ENCODE peak calls at places on chromosomes 2 and 18, in four cellular contexts. G, N, W and B are unnamed samples.

GRCh38 chr2:66805136-66805535 is 370.2 kb downstream of the MEIS1 start:
- DNase-seq in G (no peak), N (peak), W (peak), B (no peak)

GRCh38 chr2:30965085-30965484 is 157.8 kb upstream of the CAPN13 start:
- DNase-seq in G (no peak), N (no peak), W (no peak), B (no peak)

GRCh38 chr2:71603851-71604708 is 150.7 kb downstream of the DYSF start:
- DNase-seq in G (peak), N (no peak), W (no peak), B (peak)

GRCh38 chr2:150520887-150521664 is 33.6 kb upstream of the RND3 start:
- DNase-seq in G (no peak), N (no peak), W (peak), B (no peak)

GRCh38 chr18:49717617-49718016 is 95.7 kb downstream of the ACAA2 start:
- DNase-seq in G (no peak), N (no peak), W (no peak), B (no peak)

GRCh38 chr2:231483398-231484329 is 19.4 kb upstream of the NCL start:
- DNase-seq in G (peak), N (no peak), W (no peak), B (peak)

GRCh38 chr2:230326453-230327417 is at the start of gene SP140L:
- DNase-seq in G (no peak), N (peak), W (peak), B (no peak)

GRCh38 chr2:3265981-3266726 is 111.5 kb downstream of the EIPR1 start:
- DNase-seq in G (peak), N (peak), W (no peak), B (peak)

GRCh38 chr2:63569740-63570139 is 18.5 kb downstream of the WDPCP start:
- DNase-seq in G (no peak), N (no peak), W (no peak), B (no peak)

GRCh38 chr2:20612835-20613341 is 38.0 kb downstream of the HS1BP3 start:
- DNase-seq in G (no peak), N (no peak), W (no peak), B (no peak)

GRCh38 chr2:3476386-3477033 is 42.8 kb downstream of the ADI1 start:
- DNase-seq in G (no peak), N (no peak), W (peak), B (no peak)

GRCh38 chr2:47134386-47135090 is 20.6 kb downstream of the STPG4 start:
- DNase-seq in G (no peak), N (no peak), W (no peak), B (no peak)

GRCh38 chr18:43193336-43193735 is 77.9 kb upstream of the RIT2 start:
- DNase-seq in G (no peak), N (no peak), W (no peak), B (no peak)

GRCh38 chr2:118145806-118146205 is 57.5 kb downstream of the INSIG2 start:
- DNase-seq in G (no peak), N (no peak), W (no peak), B (no peak)

GRCh38 chr2:214311031-214311533 is 99.8 kb upstream of the VWC2L start:
- DNase-seq in G (peak), N (peak), W (no peak), B (peak)

GRCh38 chr18:79523738-79524180 is 128.0 kb downstream of the NFATC1 start:
- DNase-seq in G (no peak), N (no peak), W (no peak), B (no peak)

GRCh38 chr2:42211291-42211690 is 42.1 kb downstream of the EML4 start:
- DNase-seq in G (no peak), N (no peak), W (no peak), B (no peak)

GRCh38 chr18:75141166-75141565 is 67.8 kb downstream of the PTGR3 start:
- DNase-seq in G (no peak), N (no peak), W (no peak), B (no peak)

GRCh38 chr2:48414980-48415764 is 114.8 kb upstream of the STON1 start:
- DNase-seq in G (no peak), N (peak), W (no peak), B (no peak)

GRCh38 chr2:216985658-216986141 is 125.8 kb upstream of the TNP1 start:
- DNase-seq in G (peak), N (peak), W (no peak), B (peak)

GRCh38 chr2:196586511-196586991 is 53.0 kb upstream of the CCDC150 start:
- DNase-seq in G (no peak), N (no peak), W (peak), B (no peak)

GRCh38 chr2:241820625-241821384 is 11.8 kb downstream of the NEU4 start:
- DNase-seq in G (no peak), N (no peak), W (no peak), B (peak)

GRCh38 chr2:232898592-232899541 is 28.8 kb downstream of the SNORC start:
- DNase-seq in G (no peak), N (no peak), W (peak), B (no peak)

GRCh38 chr2:210503622-210504300 is 27.2 kb upstream of the LANCL1 start:
- DNase-seq in G (no peak), N (no peak), W (no peak), B (no peak)

GRCh38 chr2:1775511-1776035 is 31.3 kb upstream of the PXDN start:
- DNase-seq in G (no peak), N (peak), W (no peak), B (no peak)

GRCh38 chr18:35143615-35144596 is 96.9 kb upstream of the ZNF397 start:
- DNase-seq in G (peak), N (peak), W (peak), B (peak)

GRCh38 chr2:25030702-25031101 is 11.2 kb upstream of the EFR3B start:
- DNase-seq in G (no peak), N (no peak), W (peak), B (no peak)

GRCh38 chr2:30915485-30915884 is 108.2 kb upstream of the CAPN13 start:
- DNase-seq in G (peak), N (peak), W (peak), B (peak)

GRCh38 chr2:171878481-171878993 is 15.5 kb downstream of the SLC25A12 start:
- DNase-seq in G (no peak), N (no peak), W (peak), B (no peak)

GRCh38 chr2:30733829-30734520 is 73.3 kb downstream of the CAPN13 start:
- DNase-seq in G (no peak), N (no peak), W (no peak), B (no peak)

GRCh38 chr2:40559175-40559574 is 107.3 kb upstream of the SLC8A1 start:
- DNase-seq in G (no peak), N (no peak), W (peak), B (no peak)

GRCh38 chr2:237790353-237790752 is 8.2 kb upstream of the RBM44 start:
- DNase-seq in G (no peak), N (no peak), W (peak), B (no peak)

GRCh38 chr18:76941284-76941683 is 118.9 kb downstream of the ZNF236 start:
- DNase-seq in G (no peak), N (no peak), W (no peak), B (no peak)

GRCh38 chr2:101150306-101151140 is 659 bp downstream of the TBC1D8 start:
- DNase-seq in G (peak), N (peak), W (no peak), B (peak)

GRCh38 chr2:209933499-209934458 is 68.7 kb upstream of the RPE start:
- DNase-seq in G (no peak), N (no peak), W (peak), B (no peak)

GRCh38 chr2:17625446-17625845 is 85.0 kb downstream of the VSNL1 start:
- DNase-seq in G (no peak), N (no peak), W (no peak), B (no peak)

GRCh38 chr18:51361130-51361860 is 163.8 kb upstream of the MEX3C start:
- DNase-seq in G (no peak), N (no peak), W (no peak), B (no peak)

GRCh38 chr2:28401-28975 is 17.8 kb downstream of the FAM110C start:
- DNase-seq in G (no peak), N (no peak), W (no peak), B (no peak)

GRCh38 chr2:26891-27290 is 19.4 kb downstream of the FAM110C start:
- DNase-seq in G (no peak), N (no peak), W (no peak), B (no peak)

GRCh38 chr2:32068-32467 is 14.2 kb downstream of the FAM110C start:
- DNase-seq in G (no peak), N (no peak), W (no peak), B (no peak)

GRCh38 chr2:33620-34019 is 12.7 kb downstream of the FAM110C start:
- DNase-seq in G (no peak), N (peak), W (no peak), B (no peak)

GRCh38 chr2:29254-29653 is 17.1 kb downstream of the FAM110C start:
- DNase-seq in G (no peak), N (no peak), W (no peak), B (no peak)
- H3K56ac ChIP-seq in G (no peak), N (no peak), W (no peak), B (no peak)

DNA sequence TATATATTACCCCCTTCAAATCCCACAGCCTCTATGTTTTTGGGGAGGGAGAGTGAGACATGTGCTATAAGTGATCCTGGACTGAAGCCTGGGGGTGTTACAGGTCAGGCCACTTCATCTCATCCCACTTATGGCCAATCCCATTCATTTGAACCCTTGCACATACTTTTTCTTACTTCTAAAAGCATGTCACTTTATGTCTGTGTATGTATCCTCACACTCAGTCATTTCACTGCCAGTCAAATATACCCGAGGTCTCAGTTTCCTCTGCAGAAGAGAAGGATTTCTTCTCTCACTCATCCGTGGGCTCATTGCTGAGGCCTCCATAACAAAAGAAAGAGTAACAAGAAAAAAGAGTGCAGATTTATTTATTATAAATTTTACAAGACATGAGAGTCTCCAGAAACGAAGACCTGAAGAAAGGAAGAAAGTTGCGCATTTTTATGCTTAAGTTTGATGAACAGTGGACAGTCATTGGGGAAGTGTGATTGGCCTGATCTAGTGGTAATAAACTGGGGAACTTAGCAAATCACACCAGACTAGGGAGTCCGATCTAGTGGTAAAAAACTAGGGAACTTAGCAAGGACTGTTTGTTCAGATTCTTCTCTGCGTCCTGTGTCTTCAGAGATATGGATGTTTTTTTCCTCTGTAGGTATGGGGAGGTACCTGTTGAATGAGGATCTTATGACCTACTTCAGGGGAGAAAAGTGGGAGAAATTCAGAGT is 52.1 kb downstream of the ICOS start:
- DNase-seq in G (no peak), N (no peak), W (no peak), B (no peak)
- H3K56ac ChIP-seq in G (no peak), N (no peak), W (no peak), B (no peak)

GRCh38 chr2:227324671-227325055 is 388 bp upstream of the MFF start:
- DNase-seq in G (peak), N (no peak), W (peak), B (peak)

GRCh38 chr2:227326783-227327182 is 1.7 kb downstream of the MFF start:
- DNase-seq in G (no peak), N (no peak), W (no peak), B (no peak)

GRCh38 chr2:227325056-227325823 is at the start of gene MFF:
- DNase-seq in G (peak), N (peak), W (peak), B (peak)

GRCh38 chr2:227323818-227324217 is 1.2 kb upstream of the MFF start:
- DNase-seq in G (no peak), N (peak), W (no peak), B (no peak)

DNA sequence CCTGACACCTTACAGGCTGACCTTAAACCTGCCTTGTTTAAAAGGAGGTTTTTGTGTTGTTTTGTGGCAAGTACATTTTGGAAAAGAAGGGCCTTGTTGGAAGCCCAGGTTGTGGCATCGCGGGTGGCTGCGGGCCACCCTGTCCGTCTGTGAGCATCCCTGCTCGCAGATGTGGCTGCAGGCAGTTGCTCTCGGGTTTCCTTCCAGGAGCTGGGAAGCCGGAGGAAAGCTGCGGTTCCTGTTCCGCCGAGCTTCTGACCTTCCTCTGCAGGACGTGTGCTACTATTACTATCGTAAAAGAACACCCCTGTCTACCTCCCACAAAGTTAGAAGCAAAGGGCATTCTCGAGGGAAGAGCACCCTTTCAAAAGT is 759 bp downstream of the MFF start:
- DNase-seq in G (no peak), N (peak), W (peak), B (peak)
- H3K56ac ChIP-seq in G (no peak), N (peak), W (peak), B (no peak)

GRCh38 chr2:177174456-177174855 is 38.1 kb upstream of the HNRNPA3 start:
- DNase-seq in G (no peak), N (no peak), W (no peak), B (no peak)

GRCh38 chr2:177175917-177176668 is 36.5 kb upstream of the HNRNPA3 start:
- DNase-seq in G (no peak), N (peak), W (no peak), B (no peak)

GRCh38 chr2:177180269-177181021 is 32.1 kb upstream of the HNRNPA3 start:
- DNase-seq in G (no peak), N (no peak), W (no peak), B (no peak)

GRCh38 chr2:177183860-177184259 is 28.7 kb upstream of the HNRNPA3 start:
- DNase-seq in G (no peak), N (no peak), W (no peak), B (no peak)

GRCh38 chr2:177178797-177179196 is 33.8 kb upstream of the HNRNPA3 start:
- DNase-seq in G (no peak), N (peak), W (no peak), B (no peak)
- H3K56ac ChIP-seq in G (no peak), N (no peak), W (no peak), B (no peak)

DNA sequence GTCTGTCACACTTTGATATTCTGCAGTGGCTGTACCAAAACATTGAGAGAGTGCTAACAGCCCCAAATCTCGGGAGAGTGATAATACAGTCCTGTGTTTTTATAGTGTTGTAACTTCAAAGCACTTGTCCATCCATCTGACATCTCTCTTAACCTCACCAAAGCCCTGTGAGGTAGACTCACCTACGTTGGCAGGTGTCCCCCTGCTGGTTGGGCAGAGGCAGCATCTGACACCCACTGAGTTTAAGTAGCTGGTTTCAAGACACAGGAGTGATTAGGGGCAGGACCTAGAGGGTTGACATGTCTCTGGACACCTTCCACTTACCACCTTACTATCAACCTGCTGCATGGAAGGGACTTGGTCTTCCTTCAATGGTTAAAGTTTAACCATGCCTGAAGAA is 22.9 kb downstream of the COLEC12 start:
- DNase-seq in G (no peak), N (peak), W (no peak), B (peak)
- H3K56ac ChIP-seq in G (no peak), N (no peak), W (no peak), B (no peak)

GRCh38 chr2:9473308-9473984 is 905 bp upstream of the IAH1 start:
- DNase-seq in G (peak), N (peak), W (no peak), B (peak)

GRCh38 chr2:9471212-9471611 is 3.1 kb upstream of the IAH1 start:
- DNase-seq in G (no peak), N (no peak), W (no peak), B (no peak)

GRCh38 chr2:9477914-9478313 is 3.6 kb downstream of the IAH1 start:
- DNase-seq in G (no peak), N (no peak), W (no peak), B (no peak)

GRCh38 chr2:9473985-9474360 is 378 bp upstream of the IAH1 start:
- DNase-seq in G (peak), N (no peak), W (no peak), B (no peak)

GRCh38 chr2:9474361-9475117 is at the start of gene IAH1:
- DNase-seq in G (peak), N (peak), W (no peak), B (peak)
- H3K56ac ChIP-seq in G (no peak), N (peak), W (peak), B (no peak)

GRCh38 chr2:16249269-16250055 is 309.1 kb downstream of the MYCN start:
- DNase-seq in G (peak), N (no peak), W (no peak), B (no peak)

GRCh38 chr2:16246911-16247310 is 306.6 kb downstream of the MYCN start:
- DNase-seq in G (peak), N (no peak), W (no peak), B (no peak)

GRCh38 chr2:16250056-16250425 is 309.7 kb downstream of the MYCN start:
- DNase-seq in G (no peak), N (no peak), W (no peak), B (no peak)

GRCh38 chr2:16247371-16248177 is 307.2 kb downstream of the MYCN start:
- DNase-seq in G (peak), N (no peak), W (no peak), B (no peak)

DNA sequence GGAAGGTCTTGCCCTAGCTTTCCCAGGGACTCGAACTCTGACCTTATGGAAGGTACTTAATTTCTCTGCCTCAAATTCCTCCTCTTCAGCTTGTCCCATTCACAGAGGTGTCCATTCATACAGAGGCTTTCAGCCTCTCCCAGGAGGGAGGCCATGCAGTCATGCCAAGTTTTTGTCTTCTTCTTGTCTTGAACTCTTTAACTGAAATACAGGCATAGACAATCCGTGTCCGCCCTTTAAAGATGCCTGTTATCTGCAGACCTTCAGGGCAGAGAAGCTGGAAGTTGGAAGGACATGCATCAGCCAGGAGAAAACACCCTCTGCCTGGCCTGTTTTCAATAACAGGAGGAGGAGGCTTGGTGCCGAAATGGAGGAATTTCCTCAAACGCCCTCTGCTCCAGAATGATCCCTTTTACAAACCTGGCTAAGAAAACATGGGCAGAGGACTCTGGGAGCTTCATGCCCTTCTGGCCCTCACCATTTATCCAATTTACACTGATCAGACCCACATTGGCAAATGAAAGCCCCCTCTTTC is 308.3 kb downstream of the MYCN start:
- DNase-seq in G (peak), N (no peak), W (no peak), B (no peak)
- H3K56ac ChIP-seq in G (no peak), N (peak), W (no peak), B (no peak)

GRCh38 chr2:11395389-11395788 is 51.0 kb upstream of the ROCK2 start:
- DNase-seq in G (no peak), N (no peak), W (no peak), B (no peak)
- H3K56ac ChIP-seq in G (no peak), N (no peak), W (no peak), B (no peak)

GRCh38 chr2:109391243-109391642 is 222.5 kb downstream of the SEPTIN10 start:
- DNase-seq in G (no peak), N (no peak), W (no peak), B (no peak)
- H3K56ac ChIP-seq in G (no peak), N (no peak), W (no peak), B (no peak)

DNA sequence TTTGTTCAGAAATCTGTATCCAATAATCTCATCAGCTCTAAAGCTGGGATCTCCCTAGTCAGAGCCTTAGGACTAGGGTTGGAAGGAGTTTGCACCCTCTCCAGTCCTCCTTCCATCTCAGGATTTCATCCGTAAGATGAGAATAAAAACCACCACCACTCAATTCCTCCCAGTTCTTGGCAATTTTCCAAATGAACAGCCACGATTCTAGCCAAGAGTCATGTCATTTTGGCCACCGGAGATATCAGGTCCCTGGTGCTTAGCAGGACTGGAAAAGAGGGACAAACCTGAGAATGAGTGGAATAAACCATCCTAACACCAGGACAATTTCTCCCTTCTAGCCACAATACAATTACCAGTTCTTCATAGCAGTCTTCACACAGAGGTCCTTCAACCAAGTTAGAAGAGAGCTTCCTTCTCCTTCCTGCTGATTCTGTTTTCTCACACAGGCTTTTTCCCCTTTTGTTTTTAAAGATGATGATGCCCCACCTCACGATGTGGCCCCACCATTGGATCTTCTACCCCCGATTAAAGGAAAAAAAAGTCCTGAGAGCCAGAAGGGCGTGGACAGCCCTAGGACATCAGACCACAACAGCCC is 36.2 kb downstream of the KIAA2012 start:
- DNase-seq in G (no peak), N (no peak), W (no peak), B (no peak)
- H3K56ac ChIP-seq in G (no peak), N (no peak), W (no peak), B (no peak)